ENCODE peak calls at places on chromosomes 2 and 18, in ten cellular contexts. N is NCI-H69; L is cardiac muscle cell; P is NCI-H1105 treated with DMSO at 0.1 percent for 48 hours; T is hippocampal formation; O is astrocyte; G is stimulated activated CD8-positive, alpha-beta memory T cell treated with anti-CD3 and anti-CD28 coated beads, Interleukin-15, amount 100 ng/mL, for 4 hours; J is NCI-H2029; S is endothelial cell; V is epithelial cell of prostate. A is an unnamed sample.

GRCh38 chr2:68121873-68122679 is 35.6 kb upstream of the PNO1 start:
- DNase-seq in N (peak), L (peak), P (peak), T (peak), O (peak), G (peak), J (peak), S (peak), V (peak), A (peak)

GRCh38 chr2:64838817-64839216 is 150.4 kb upstream of the SLC1A4 start:
- DNase-seq in N (no peak), L (no peak), P (no peak), T (no peak), O (peak), G (no peak), J (no peak), S (no peak), V (peak), A (peak)

GRCh38 chr2:229174794-229175529 is 96.1 kb downstream of the PID1 start:
- DNase-seq in N (no peak), L (no peak), P (no peak), T (no peak), O (peak), G (no peak), J (peak), S (no peak), V (peak), A (peak)

GRCh38 chr18:13462686-13463085 is 244.1 kb downstream of the LDLRAD4 start:
- DNase-seq in N (no peak), L (no peak), P (no peak), T (no peak), O (no peak), G (no peak), J (no peak), S (no peak), V (no peak), A (no peak)

GRCh38 chr2:158761626-158762025 is 33.5 kb upstream of the DAPL1 start:
- DNase-seq in N (no peak), L (no peak), P (no peak), T (no peak), O (peak), G (no peak), J (no peak), S (no peak), V (peak), A (peak)

GRCh38 chr2:182300603-182301002 is 126.2 kb downstream of the PDE1A start:
- DNase-seq in N (peak), L (no peak), P (peak), T (no peak), O (peak), G (no peak), J (peak), S (no peak), V (no peak), A (no peak)

GRCh38 chr2:148273158-148273691 is 252.3 kb downstream of the MBD5 start:
- DNase-seq in N (no peak), L (no peak), P (no peak), T (no peak), O (peak), G (no peak), J (no peak), S (no peak), V (no peak), A (peak)

GRCh38 chr2:226800941-226801784 is 1.5 kb upstream of the IRS1 start:
- DNase-seq in N (peak), L (peak), P (peak), T (peak), O (peak), G (peak), J (peak), S (peak), V (no peak), A (peak)

GRCh38 chr2:236289766-236290462 is 25.7 kb upstream of the ASB18 start:
- DNase-seq in N (no peak), L (no peak), P (no peak), T (no peak), O (no peak), G (no peak), J (no peak), S (no peak), V (no peak), A (no peak)

GRCh38 chr2:119223521-119224390 is at the start of gene STEAP3:
- DNase-seq in N (peak), L (peak), P (peak), T (peak), O (peak), G (no peak), J (peak), S (peak), V (no peak), A (peak)

GRCh38 chr18:29501952-29502351 is 1325.0 kb upstream of the CDH2 start:
- DNase-seq in N (no peak), L (no peak), P (no peak), T (no peak), O (peak), G (no peak), J (no peak), S (no peak), V (peak), A (peak)

GRCh38 chr2:217954051-217954450 is 48.7 kb downstream of the TNS1 start:
- DNase-seq in N (no peak), L (no peak), P (no peak), T (no peak), O (no peak), G (no peak), J (no peak), S (no peak), V (no peak), A (no peak)

GRCh38 chr2:33242845-33243244 is 233.6 kb upstream of the RASGRP3 start:
- DNase-seq in N (no peak), L (no peak), P (no peak), T (no peak), O (peak), G (no peak), J (no peak), S (no peak), V (no peak), A (peak)

GRCh38 chr2:36088716-36089328 is 266.8 kb upstream of the CRIM1 start:
- DNase-seq in N (no peak), L (no peak), P (no peak), T (no peak), O (no peak), G (no peak), J (no peak), S (no peak), V (no peak), A (no peak)

GRCh38 chr2:14194233-14194632 is 438.3 kb upstream of the LRATD1 start:
- DNase-seq in N (peak), L (no peak), P (no peak), T (no peak), O (no peak), G (no peak), J (peak), S (no peak), V (no peak), A (no peak)

GRCh38 chr2:190964170-190964795 is 49.7 kb downstream of the STAT1 start:
- DNase-seq in N (no peak), L (no peak), P (no peak), T (no peak), O (no peak), G (no peak), J (no peak), S (no peak), V (no peak), A (no peak)

GRCh38 chr2:56449449-56449860 is 265.7 kb downstream of the CCDC85A start:
- DNase-seq in N (peak), L (no peak), P (no peak), T (no peak), O (no peak), G (no peak), J (no peak), S (no peak), V (no peak), A (no peak)